ENCODE peak calls at places on chromosome 20, in seven cellular contexts. D is SK-N-SH, L is ovary, O is stomach, S is sigmoid colon, A is A549, V is HepG2. T is an unnamed sample.

GRCh38 chr20:56566621-56567020 is 33.6 kb downstream of the FAM209B start:
- DNase-seq in D (no peak), L (no peak), O (no peak), S (no peak), A (no peak), V (peak; percentile 38), T (no peak)

GRCh38 chr20:17541996-17542395 is 10.8 kb upstream of the BFSP1 start:
- DNase-seq in D (no peak), L (no peak), O (no peak), S (no peak), A (no peak), V (no peak), T (no peak)

GRCh38 chr20:5065489-5066383 is 54.0 kb downstream of the PCNA start:
- DNase-seq in D (no peak), L (peak; percentile 70), O (peak; percentile 70), S (peak; percentile 68), A (peak; percentile 92), V (peak; percentile 84), T (peak; percentile 26)

GRCh38 chr20:22429175-22430153 is 154.9 kb downstream of the FOXA2 start:
- DNase-seq in D (no peak), L (no peak), O (no peak), S (no peak), A (no peak), V (peak; percentile 98), T (no peak)

GRCh38 chr20:45972500-45973183 is 639 bp upstream of the ZNF335 start:
- DNase-seq in D (no peak), L (no peak), O (no peak), S (peak; percentile 65), A (no peak), V (no peak), T (peak; percentile 13)

GRCh38 chr20:1632228-1632577 is 12.4 kb upstream of the SIRPB1 start:
- DNase-seq in D (no peak), L (no peak), O (no peak), S (no peak), A (no peak), V (no peak), T (no peak)

GRCh38 chr20:63955281-63955845 is 853 bp downstream of the UCKL1 start:
- DNase-seq in D (peak; percentile 75), L (no peak), O (no peak), S (no peak), A (no peak), V (peak; percentile 33), T (peak; percentile 56)

GRCh38 chr20:10157539-10157938 is 61.1 kb upstream of the SNAP25 start:
- DNase-seq in D (no peak), L (no peak), O (no peak), S (no peak), A (no peak), V (no peak), T (no peak)

GRCh38 chr20:483791-484644 is 21.7 kb upstream of the TBC1D20 start:
- DNase-seq in D (no peak), L (peak; percentile 23), O (no peak), S (no peak), A (no peak), V (no peak), T (no peak)

GRCh38 chr20:24502184-24502583 is 32.8 kb downstream of the SYNDIG1 start:
- DNase-seq in D (peak; percentile 51), L (no peak), O (no peak), S (peak; percentile 77), A (peak; percentile 47), V (no peak), T (no peak)

GRCh38 chr20:18224968-18225568 is 63.3 kb upstream of the ZNF133 start:
- DNase-seq in D (peak; percentile 28), L (peak; percentile 25), O (peak; percentile 48), S (no peak), A (peak; percentile 53), V (peak; percentile 26), T (no peak)

GRCh38 chr20:32332614-32333013 is 25.5 kb upstream of the ASXL1 start:
- DNase-seq in D (no peak), L (no peak), O (peak; percentile 60), S (no peak), A (no peak), V (no peak), T (peak; percentile 20)

DNA sequence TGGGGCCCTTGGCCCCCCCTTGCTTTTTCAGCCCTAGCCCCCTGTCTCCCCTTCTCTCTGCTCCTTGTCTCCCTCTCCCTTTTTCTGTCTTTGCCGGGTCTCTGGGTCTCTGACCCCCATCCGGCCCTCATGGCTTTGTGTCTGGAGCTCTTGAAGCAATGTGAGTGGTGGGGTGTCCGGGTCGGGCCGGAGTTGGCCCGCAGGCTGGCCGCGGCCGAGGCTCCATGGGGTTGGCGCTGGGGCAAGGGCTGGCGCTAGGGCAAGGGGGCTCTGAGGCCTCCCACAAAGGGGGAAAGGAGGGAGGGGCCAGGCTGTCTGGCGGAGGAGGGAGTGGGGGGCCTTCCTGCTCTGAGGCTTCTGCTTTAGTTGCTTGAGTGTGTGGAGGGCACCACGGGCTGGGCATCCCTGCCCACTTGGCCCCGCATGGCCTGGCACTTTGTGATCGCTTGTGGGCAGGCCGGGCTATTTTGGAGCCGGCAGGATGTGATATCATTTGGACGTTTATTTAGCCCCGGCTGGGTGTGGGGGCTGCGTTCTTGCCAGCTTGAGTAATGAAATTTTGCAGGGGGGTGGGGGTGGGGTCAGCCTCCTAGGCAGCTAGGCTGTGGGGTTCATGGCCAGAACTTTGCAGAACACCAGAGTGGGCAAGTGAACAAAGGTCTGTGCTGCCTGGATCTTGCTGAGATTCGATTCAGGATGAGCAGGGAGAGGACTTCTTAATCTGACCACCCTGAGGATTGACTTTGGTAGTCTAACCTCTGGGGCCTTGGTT is 78.7 kb upstream of the MYL9 start:
- DNase-seq in D (peak; percentile 59), L (peak; percentile 54), O (peak; percentile 36), S (peak; percentile 88), A (no peak), V (no peak), T (peak; percentile 43)
- TF ChIP-seq EP300 in D (no peak), L (no peak), O (no peak), S (no peak), A (no peak), V (no peak), T (no peak)

GRCh38 chr20:54649511-54649962 is 174.1 kb downstream of the DOK5 start:
- DNase-seq in D (peak; percentile 66), L (peak; percentile 37), O (peak; percentile 92), S (peak; percentile 81), A (peak; percentile 58), V (peak; percentile 85), T (peak; percentile 77)
- TF ChIP-seq EP300 in D (no peak), L (no peak), O (no peak), S (no peak), A (no peak), V (no peak), T (no peak)

GRCh38 chr20:38196592-38196991 is 31.5 kb upstream of the TGM2 start:
- DNase-seq in D (no peak), L (peak; percentile 21), O (no peak), S (peak; percentile 78), A (no peak), V (no peak), T (peak; percentile 14)
- TF ChIP-seq EP300 in D (no peak), L (no peak), O (no peak), S (no peak), A (no peak), V (no peak), T (no peak)

DNA sequence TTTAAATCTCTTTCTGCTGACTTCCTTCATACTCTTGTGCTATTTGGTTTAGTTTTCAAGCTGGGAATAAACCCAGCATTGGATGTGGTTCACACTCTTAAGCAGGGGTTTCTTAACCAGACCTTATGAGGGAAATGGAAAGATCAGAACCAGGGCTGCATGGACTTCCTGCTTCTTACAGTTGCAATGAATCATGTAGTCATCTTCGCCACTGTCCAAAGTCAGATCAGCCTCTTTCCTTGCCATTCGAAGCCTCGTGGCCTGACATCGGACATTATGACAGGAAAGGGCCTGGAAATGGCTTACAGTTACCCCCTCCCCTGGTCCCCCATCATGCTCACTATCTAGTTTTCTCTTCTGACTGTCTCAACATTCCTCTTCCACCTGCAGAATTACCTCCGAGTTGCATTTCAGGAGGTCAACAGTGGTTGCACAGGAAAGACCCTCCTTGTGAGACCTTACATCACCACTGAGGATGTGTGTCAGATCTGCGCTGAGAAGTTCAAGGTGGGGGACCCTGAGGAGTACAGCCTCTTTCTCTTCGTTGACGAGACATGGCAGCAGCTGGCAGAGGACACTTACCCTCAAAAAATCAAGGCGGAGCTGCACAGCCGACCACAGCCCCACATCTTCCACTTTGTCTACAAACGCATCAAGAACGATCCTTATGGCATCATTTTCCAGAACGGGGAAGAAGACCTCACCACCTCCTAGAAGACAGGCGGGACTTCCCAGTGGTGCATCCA is 16.8 kb upstream of the NAA20 start:
- DNase-seq in D (no peak), L (no peak), O (no peak), S (no peak), A (no peak), V (no peak), T (no peak)
- TF ChIP-seq EP300 in D (no peak), L (no peak), O (no peak), S (no peak), A (no peak), V (no peak), T (no peak)

DNA sequence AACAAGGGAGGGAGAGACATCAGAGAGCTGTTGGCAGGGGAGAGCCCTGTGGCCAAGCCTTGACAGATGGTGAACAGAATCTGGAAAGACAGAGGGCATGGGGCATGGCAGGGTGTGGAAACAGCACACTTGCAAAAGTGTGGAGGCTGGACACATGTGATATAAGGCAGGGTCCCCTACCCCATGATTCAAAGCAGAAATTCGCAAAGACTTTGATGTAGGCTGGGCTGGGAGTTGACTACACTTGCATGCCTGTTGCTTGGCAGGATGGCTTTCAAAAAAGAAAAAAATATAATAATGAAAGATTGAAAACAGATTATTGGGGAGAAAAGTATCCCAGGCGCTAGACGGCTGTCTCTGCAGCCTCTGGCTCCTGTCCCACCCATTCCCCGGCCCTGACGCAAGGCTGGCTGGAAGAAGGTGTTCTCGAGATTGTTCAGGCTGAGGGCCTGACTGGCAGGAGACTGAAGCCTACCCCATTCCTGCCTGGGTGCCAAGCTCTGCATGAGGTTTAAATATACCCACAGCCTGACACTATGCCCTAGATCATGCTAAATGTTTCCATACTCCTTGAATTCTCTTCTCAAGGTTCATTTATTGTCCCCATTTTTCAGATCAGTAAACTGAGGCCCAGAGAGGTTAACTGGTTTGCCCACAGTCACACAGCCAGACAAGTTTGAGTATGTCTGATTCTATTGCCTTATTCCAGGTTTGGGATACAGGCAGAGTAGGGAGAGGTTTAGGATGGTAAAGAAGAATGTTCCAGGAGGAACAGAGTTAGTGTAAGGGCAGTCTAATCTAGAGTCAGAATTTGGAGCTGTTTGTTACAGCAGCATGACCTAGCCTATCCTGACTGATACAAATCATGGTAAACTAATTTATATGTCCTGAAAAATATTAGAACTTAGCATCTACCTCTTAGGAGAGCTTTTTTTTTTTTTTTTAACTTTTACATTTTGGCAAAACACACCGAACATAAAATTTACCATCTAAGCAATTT is 23.4 kb upstream of the CCN5 start:
- DNase-seq in D (peak; percentile 3), L (no peak), O (no peak), S (peak; percentile 79), A (no peak), V (no peak), T (no peak)
- TF ChIP-seq EP300 in D (no peak), L (no peak), O (no peak), S (no peak), A (no peak), V (no peak), T (no peak)

GRCh38 chr20:44885392-44886275 is at the start of gene YWHAB:
- DNase-seq in D (peak; percentile 98), L (peak; percentile 97), O (peak; percentile 99), S (peak; percentile 99), A (peak; percentile 93), V (peak; percentile 98), T (peak; percentile 99)
- TF ChIP-seq EP300 in D (peak; percentile 20), L (no peak), O (no peak), S (no peak), A (no peak), V (peak; percentile 52), T (no peak)

T was measured in transverse colon.